ENCODE peak calls at places on chromosomes 4 and X, in six cellular contexts. P is AG10803, Y is WERI-Rb-1, G is lower leg skin, B is heart left ventricle, M is kidney. K is an unnamed sample.

GRCh38 chrX:152428596-152428995 is 22.5 kb downstream of the GABRA3 start:
- DNase-seq in Y (no peak), B (no peak), M (no peak), P (no peak), G (no peak), K (no peak)

GRCh38 chr4:5940470-5941203 is 47.8 kb upstream of the CRMP1 start:
- DNase-seq in G (no peak), B (no peak), M (no peak), Y (no peak), P (peak; percentile 8), K (no peak)

GRCh38 chr4:38154681-38155588 is 194.7 kb downstream of the PTTG2 start:
- DNase-seq in G (no peak), M (peak; percentile 88), Y (no peak), B (peak; percentile 73), P (peak; percentile 64), K (peak; percentile 88)

GRCh38 chr4:73701116-73701515 is 39.3 kb upstream of the CXCL8 start:
- DNase-seq in B (no peak), Y (no peak), P (peak; percentile 40), M (no peak), G (no peak), K (peak; percentile 28)

GRCh38 chrX:44953734-44954502 is 80.9 kb downstream of the KDM6A start:
- DNase-seq in Y (no peak), B (no peak), P (no peak), G (no peak), M (no peak), K (no peak)

GRCh38 chr4:2830632-2831610 is 12.7 kb upstream of the ADD1 start:
- DNase-seq in Y (no peak), B (peak; percentile 43), P (no peak), G (peak; percentile 83), M (peak; percentile 64), K (no peak)

GRCh38 chr4:52248836-52249235 is 197.7 kb downstream of the SPATA18 start:
- DNase-seq in P (no peak), Y (no peak), G (no peak), M (no peak), B (no peak), K (no peak)

GRCh38 chr4:5990446-5991160 is 27.6 kb downstream of the C4orf50 start:
- DNase-seq in P (no peak), Y (peak; percentile 4), B (no peak), G (peak; percentile 67), M (no peak), K (no peak)

GRCh38 chr4:103150677-103151076 is 47.5 kb downstream of the CENPE start:
- DNase-seq in G (no peak), Y (no peak), M (no peak), P (peak; percentile 25), B (no peak), K (peak; percentile 29)

GRCh38 chrX:23127586-23127985 is 127.8 kb downstream of the DDX53 start:
- DNase-seq in M (no peak), B (no peak), Y (no peak), G (no peak), P (no peak), K (no peak)

GRCh38 chr4:143311924-143312323 is 24.8 kb upstream of the GAB1 start:
- DNase-seq in B (no peak), G (no peak), P (no peak), M (no peak), Y (no peak), K (no peak)

GRCh38 chr4:54645830-54646229 is 11.9 kb upstream of the KIT start:
- DNase-seq in M (no peak), B (no peak), G (no peak), Y (no peak), P (no peak), K (no peak)

GRCh38 chr4:122341906-122342305 is 36.9 kb upstream of the ADAD1 start:
- DNase-seq in B (no peak), Y (no peak), G (no peak), P (peak; percentile 88), M (no peak), K (peak; percentile 81)

GRCh38 chrX:81377329-81377728 is 175.4 kb downstream of the SH3BGRL start:
- DNase-seq in Y (no peak), M (no peak), P (peak; percentile 24), G (no peak), B (no peak), K (peak; percentile 62)

GRCh38 chrX:103783971-103784370 is 7.3 kb downstream of the PLP1 start:
- DNase-seq in B (no peak), M (no peak), P (peak; percentile 22), Y (no peak), G (peak; percentile 78), K (no peak)

GRCh38 chrX:77899081-77899828 is at the start of gene COX7B:
- DNase-seq in G (peak; percentile 88), Y (peak; percentile 62), B (no peak), P (peak; percentile 95), M (no peak), K (peak; percentile 98)

GRCh38 chr4:185648631-185649030 is 113.3 kb upstream of the PDLIM3 start:
- DNase-seq in Y (no peak), P (no peak), B (no peak), G (no peak), M (no peak), K (no peak)

GRCh38 chr4:21885770-21886169 is 62.8 kb downstream of the KCNIP4 start:
- DNase-seq in P (no peak), Y (no peak), G (no peak), M (no peak), B (no peak), K (peak; percentile 6)

GRCh38 chrX:63686878-63687714 is 97.9 kb downstream of the ARHGEF9 start:
- DNase-seq in Y (peak; percentile 16), G (no peak), B (no peak), M (no peak), P (peak; percentile 64), K (peak; percentile 67)

GRCh38 chrX:3638280-3638873 is 75.1 kb downstream of the PRKX start:
- DNase-seq in M (no peak), B (no peak), Y (peak; percentile 42), P (peak; percentile 34), G (peak; percentile 81), K (peak; percentile 60)

GRCh38 chr4:123661080-123661737 is 264.6 kb downstream of the SPRY1 start:
- DNase-seq in B (no peak), P (peak; percentile 20), M (no peak), Y (no peak), G (no peak), K (peak; percentile 54)

GRCh38 chr4:52135166-52135565 is 84.1 kb downstream of the SPATA18 start:
- DNase-seq in P (no peak), G (no peak), Y (no peak), B (no peak), M (no peak), K (no peak)

GRCh38 chrX:13165266-13165665 is 120.8 kb upstream of the FAM9C start:
- DNase-seq in Y (no peak), G (no peak), M (no peak), B (no peak), P (no peak), K (peak; percentile 62)

GRCh38 chr4:145351922-145352321 is 129.7 kb upstream of the SMAD1 start:
- DNase-seq in P (no peak), G (no peak), Y (no peak), B (no peak), M (no peak), K (no peak)

GRCh38 chrX:110743679-110744340 is 51.8 kb downstream of the CHRDL1 start:
- DNase-seq in P (peak; percentile 54), M (no peak), B (no peak), Y (no peak), G (no peak), K (peak; percentile 17)

GRCh38 chr4:53307210-53307609 is 58.7 kb downstream of the SCFD2 start:
- DNase-seq in M (no peak), B (no peak), Y (no peak), G (no peak), P (peak; percentile 18), K (no peak)
- H3K4me3 ChIP-seq in M (no peak overlapping the region), B (no peak overlapping the region), Y (no peak overlapping the region), G (no peak overlapping the region), P (peak overlapping the region; percentile 3), K (no peak overlapping the region)

DNA sequence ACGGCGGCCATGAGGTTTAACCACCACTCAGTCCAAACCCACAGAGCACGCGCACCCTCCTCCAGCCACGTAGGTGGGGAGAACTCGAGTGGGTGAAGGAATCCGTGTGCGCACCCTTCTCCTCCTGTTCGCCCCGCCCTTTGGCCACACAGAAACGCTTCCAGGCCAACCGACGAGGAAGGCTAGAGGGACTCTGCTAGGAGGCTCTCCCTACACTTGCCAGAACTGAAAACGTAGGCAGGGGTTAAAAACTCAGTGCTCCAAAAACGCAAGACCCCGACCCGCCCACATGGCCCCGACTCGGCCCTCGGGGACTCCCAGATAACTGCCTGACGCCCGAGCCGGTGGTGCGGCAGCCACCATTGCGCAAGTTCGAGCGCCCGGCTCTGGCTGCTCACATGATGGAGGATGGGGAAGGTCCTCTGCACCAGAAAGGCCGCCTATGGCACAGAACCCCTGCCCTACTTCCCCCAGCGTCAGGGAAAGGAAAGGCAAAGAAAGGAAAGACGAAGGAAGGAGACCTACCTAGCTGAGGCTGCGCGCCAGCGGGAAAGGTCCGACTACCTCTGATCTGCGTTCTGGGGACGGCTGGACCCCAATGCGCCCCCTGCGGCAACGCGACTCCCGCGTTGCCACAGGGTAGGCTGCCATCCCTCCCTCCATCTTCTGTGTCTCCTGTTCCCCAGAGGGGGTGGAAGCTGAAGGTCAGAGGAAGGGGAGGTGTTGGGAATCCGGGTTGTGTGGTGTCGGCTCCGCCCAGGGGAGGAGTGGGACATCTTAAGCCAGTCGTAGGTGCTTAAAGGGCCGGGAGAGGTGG is 201.9 kb upstream of the AGTR2 start:
- DNase-seq in P (no peak), G (no peak), M (peak; percentile 74), Y (no peak), B (peak; percentile 67), K (peak; percentile 39)
- TF ChIP-seq CTCF in P (no peak), G (no peak), M (no peak), Y (peak; percentile 17), B (no peak), K (peak; percentile 10)

GRCh38 chr4:167587361-167587760 is 353.1 kb upstream of the SPOCK3 start:
- DNase-seq in P (no peak), G (no peak), Y (no peak), B (no peak), M (no peak), K (no peak)

GRCh38 chr4:167578906-167579305 is 344.6 kb upstream of the SPOCK3 start:
- DNase-seq in Y (no peak), M (no peak), P (no peak), B (no peak), G (no peak), K (no peak)

GRCh38 chr4:167581449-167581965 is 347.2 kb upstream of the SPOCK3 start:
- DNase-seq in M (peak; percentile 54), B (peak; percentile 45), G (no peak), Y (no peak), P (no peak), K (no peak)
- H3K4me3 ChIP-seq in M (no peak overlapping the region), B (no peak overlapping the region), G (no peak overlapping the region), Y (no peak overlapping the region), P (no peak overlapping the region), K (no peak overlapping the region)

GRCh38 chrX:54446084-54446483 is 5.9 kb downstream of the TSR2 start:
- DNase-seq in B (no peak), Y (no peak), M (no peak), P (no peak), G (no peak), K (no peak)

GRCh38 chrX:54444752-54445151 is 4.5 kb downstream of the TSR2 start:
- DNase-seq in Y (no peak), M (no peak), B (no peak), P (no peak), G (no peak), K (no peak)

GRCh38 chrX:54442790-54443189 is 2.6 kb downstream of the TSR2 start:
- DNase-seq in P (no peak), G (no peak), Y (no peak), M (no peak), B (no peak), K (no peak)

GRCh38 chrX:54449929-54450328 is 9.7 kb downstream of the TSR2 start:
- DNase-seq in P (no peak), B (no peak), Y (no peak), M (no peak), G (no peak), K (no peak)

GRCh38 chrX:54447461-54447860 is 7.3 kb downstream of the TSR2 start:
- DNase-seq in B (no peak), P (peak; percentile 9), M (no peak), Y (no peak), G (no peak), K (peak; percentile 4)
- TF ChIP-seq CTCF in B (no peak), P (peak; percentile 25), M (no peak), Y (peak; percentile 42), G (no peak), K (peak; percentile 24)